ENCODE peak calls at places on chromosomes 4 and X, in six cellular contexts. B is endodermal cell; A is B cell; X is left cardiac atrium; U is HEK293T; Z is T-helper 2 cell treated with Interferon-gamma antibody and Interleukin-4, amounts not matched to agents 5 μg/mL and 100 μg/mL, for 36 hours. Q is an unnamed sample.

GRCh38 chr4:182404371-182404770 is 161.2 kb downstream of the TENM3 start:
- DNase-seq in B (no peak), A (no peak), X (no peak), U (no peak), Z (no peak), Q (no peak)

GRCh38 chr4:108080752-108081151 is 88.0 kb downstream of the LEF1 start:
- DNase-seq in B (no peak), A (no peak), X (no peak), U (no peak), Z (no peak), Q (no peak)

GRCh38 chr4:3253808-3254207 is 4.8 kb downstream of the MSANTD1 start:
- DNase-seq in B (peak; percentile 45), A (no peak), X (peak; percentile 11), U (no peak), Z (no peak), Q (peak; percentile 15)

GRCh38 chr4:102299708-102300107 is 45.6 kb downstream of the SLC39A8 start:
- DNase-seq in B (peak; percentile 85), A (peak; percentile 43), X (peak; percentile 37), U (peak; percentile 61), Z (no peak), Q (no peak)

GRCh38 chrX:129925305-129926092 is 19.5 kb downstream of the UTP14A start:
- DNase-seq in B (peak; percentile 87), A (peak; percentile 79), X (peak; percentile 43), U (peak; percentile 83), Z (peak; percentile 49), Q (peak; percentile 37)

GRCh38 chr4:87044511-87045369 is 109.9 kb downstream of the AFF1 start:
- DNase-seq in B (no peak), A (no peak), X (no peak), U (no peak), Z (no peak), Q (no peak)

GRCh38 chr4:158013858-158014257 is 159.0 kb downstream of the GASK1B start:
- DNase-seq in B (no peak), A (no peak), X (no peak), U (no peak), Z (no peak), Q (no peak)

GRCh38 chr4:4284827-4285618 is 4.9 kb downstream of the LYAR start:
- DNase-seq in B (no peak), A (no peak), X (peak; percentile 52), U (no peak), Z (no peak), Q (no peak)

GRCh38 chr4:145056325-145057130 is 41.5 kb downstream of the ANAPC10 start:
- DNase-seq in B (no peak), A (no peak), X (no peak), U (no peak), Z (no peak), Q (no peak)

GRCh38 chr4:168993724-168994510 is 16.1 kb downstream of the CBR4 start:
- DNase-seq in B (no peak), A (no peak), X (no peak), U (no peak), Z (no peak), Q (no peak)

GRCh38 chr4:180840142-180840541 is 1403.1 kb upstream of the TENM3 start:
- DNase-seq in B (no peak), A (no peak), X (no peak), U (no peak), Z (no peak), Q (no peak)

GRCh38 chr4:16122784-16123183 is 39.0 kb upstream of the PROM1 start:
- DNase-seq in B (no peak), A (no peak), X (no peak), U (no peak), Z (no peak), Q (no peak)

Q was measured in left ventricle myocardium superior.